ENCODE peak calls at places on chromosome 11, in five cellular contexts. V is cardiac fibroblast, I is body of pancreas, N is AG09319, G is AG09309. Q is an unnamed sample.

GRCh38 chr11:64934765-64935633 is 694 bp downstream of the GPHA2 start:
- DNase-seq in V (no peak), I (peak), N (no peak), G (no peak), Q (no peak)

GRCh38 chr11:60164550-60165075 is 18.3 kb downstream of the MS4A6A start:
- DNase-seq in V (no peak), I (no peak), N (no peak), G (no peak), Q (no peak)

GRCh38 chr11:64196616-64197015 is 9.9 kb upstream of the FERMT3 start:
- DNase-seq in V (no peak), I (no peak), N (no peak), G (no peak), Q (no peak)

GRCh38 chr11:2511421-2512369 is 66.9 kb downstream of the KCNQ1 start:
- DNase-seq in V (no peak), I (no peak), N (no peak), G (no peak), Q (peak)

GRCh38 chr11:64339754-64340408 is at the start of gene CCDC88B:
- DNase-seq in V (no peak), I (no peak), N (no peak), G (no peak), Q (no peak)

GRCh38 chr11:202490-202889 is 4.7 kb downstream of the BET1L start:
- DNase-seq in V (no peak), I (no peak), N (no peak), G (no peak), Q (no peak)

GRCh38 chr11:57499413-57499982 is 16.0 kb downstream of the SLC43A1 start:
- DNase-seq in V (peak), I (peak), N (peak), G (peak), Q (peak)

GRCh38 chr11:129391350-129391749 is 15.7 kb downstream of the BARX2 start:
- DNase-seq in V (no peak), I (no peak), N (no peak), G (no peak), Q (no peak)

GRCh38 chr11:134248910-134249480 is 4.2 kb downstream of the THYN1 start:
- DNase-seq in V (no peak), I (no peak), N (no peak), G (no peak), Q (no peak)

GRCh38 chr11:78840623-78841022 is 266.0 kb upstream of the NARS2 start:
- DNase-seq in V (peak), I (no peak), N (peak), G (peak), Q (no peak)

GRCh38 chr11:18707811-18708340 is 9.3 kb downstream of the TMEM86A start:
- DNase-seq in V (no peak), I (no peak), N (no peak), G (no peak), Q (no peak)

GRCh38 chr11:70509476-70509875 is 111.1 kb downstream of the CTTN start:
- DNase-seq in V (no peak), I (no peak), N (no peak), G (no peak), Q (no peak)

GRCh38 chr11:65551572-65552398 is 6.4 kb downstream of the LTBP3 start:
- DNase-seq in V (no peak), I (peak), N (no peak), G (no peak), Q (no peak)

GRCh38 chr11:57675176-57675941 is 7.4 kb downstream of the ZDHHC5 start:
- DNase-seq in V (no peak), I (no peak), N (no peak), G (no peak), Q (no peak)

GRCh38 chr11:34308049-34308692 is 49.6 kb downstream of the ABTB2 start:
- DNase-seq in V (peak), I (no peak), N (no peak), G (no peak), Q (no peak)

GRCh38 chr11:19419813-19420212 is 179.1 kb upstream of the E2F8 start:
- DNase-seq in V (peak), I (no peak), N (no peak), G (no peak), Q (no peak)

GRCh38 chr11:119054418-119054817 is 2.6 kb downstream of the HYOU1 start:
- DNase-seq in V (no peak), I (no peak), N (no peak), G (no peak), Q (no peak)

GRCh38 chr11:119056397-119056999 is 507 bp downstream of the HYOU1 start:
- DNase-seq in V (peak), I (peak), N (no peak), G (no peak), Q (no peak)

GRCh38 chr11:119052163-119052814 is 4.7 kb downstream of the HYOU1 start:
- DNase-seq in V (no peak), I (no peak), N (no peak), G (no peak), Q (no peak)

GRCh38 chr11:119057000-119057769 is at the start of gene HYOU1:
- DNase-seq in V (peak), I (peak), N (peak), G (peak), Q (peak)

DNA sequence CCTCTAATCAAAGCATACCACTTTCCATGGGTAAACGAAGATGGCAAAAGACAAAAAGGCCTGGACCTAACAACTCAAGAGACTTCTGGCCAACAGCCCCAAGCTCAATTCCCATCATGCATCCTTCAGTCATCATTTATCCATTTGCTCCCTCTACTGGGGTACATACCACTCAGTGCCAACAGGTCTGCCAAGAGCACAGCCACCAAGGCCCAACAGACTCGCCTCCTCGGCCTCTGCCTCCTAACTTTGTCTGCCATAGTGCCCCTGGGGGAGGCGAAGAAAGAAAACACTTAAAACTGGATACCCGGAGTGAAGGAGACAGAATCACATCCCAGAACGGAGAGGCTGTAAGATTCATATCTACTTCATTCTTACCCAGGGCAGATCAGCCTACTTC is 1.1 kb downstream of the HYOU1 start:
- DNase-seq in V (peak), I (no peak), N (no peak), G (no peak), Q (no peak)
- TF ChIP-seq CTCF in V (peak), I (no peak), N (peak), G (peak), Q (peak)

GRCh38 chr11:83520849-83521248 is 234.7 kb upstream of the CCDC90B start:
- DNase-seq in V (no peak), I (no peak), N (no peak), G (no peak), Q (no peak)

GRCh38 chr11:83523676-83524075 is 237.5 kb upstream of the CCDC90B start:
- DNase-seq in V (no peak), I (no peak), N (no peak), G (no peak), Q (no peak)

DNA sequence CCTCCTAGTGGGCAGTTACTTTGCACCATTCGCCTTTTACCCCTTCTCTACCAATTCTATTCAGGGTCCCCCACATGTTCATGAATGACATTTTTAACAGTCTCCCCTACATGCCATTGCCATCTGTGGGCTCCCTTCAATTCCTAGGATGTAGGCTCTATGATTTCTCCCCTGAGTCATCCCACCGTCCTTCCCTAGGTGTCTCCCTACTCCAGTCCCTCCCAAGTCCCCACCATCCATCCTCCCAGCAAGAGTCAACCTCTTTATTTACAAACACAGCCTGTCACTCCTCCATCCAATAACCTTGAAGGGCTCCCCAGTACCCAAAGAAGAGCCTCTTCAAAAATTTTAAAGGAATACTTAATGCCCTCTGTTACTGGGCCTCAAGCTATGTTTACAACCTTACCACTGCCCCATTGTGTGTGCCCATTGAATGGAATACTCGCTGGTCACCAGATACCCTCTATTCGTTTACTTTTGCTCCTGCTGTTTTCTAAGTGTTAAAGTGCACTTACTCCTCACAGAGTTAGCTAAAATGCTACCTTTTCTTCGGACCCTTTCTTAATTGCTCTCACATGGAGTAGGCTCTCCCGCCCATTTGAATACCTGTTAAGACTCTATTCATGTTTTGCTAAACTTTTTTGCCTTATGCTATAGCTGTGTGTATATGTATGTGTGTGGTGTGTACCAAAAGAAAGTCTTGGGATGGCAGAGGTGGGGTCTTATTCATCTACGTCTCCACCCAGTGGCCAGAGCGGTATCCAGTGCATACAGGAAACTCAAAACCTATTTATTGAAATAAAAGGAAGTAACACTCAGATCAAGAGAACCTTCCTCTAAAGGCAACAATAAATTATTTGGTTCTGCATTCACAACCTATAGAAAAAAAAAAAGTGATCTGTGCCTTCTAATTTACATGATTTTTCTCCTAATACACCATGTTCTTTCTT is 235.8 kb upstream of the CCDC90B start:
- DNase-seq in V (peak), I (no peak), N (peak), G (peak), Q (no peak)
- TF ChIP-seq CTCF in V (no peak), I (no peak), N (peak), G (peak), Q (peak)

DNA sequence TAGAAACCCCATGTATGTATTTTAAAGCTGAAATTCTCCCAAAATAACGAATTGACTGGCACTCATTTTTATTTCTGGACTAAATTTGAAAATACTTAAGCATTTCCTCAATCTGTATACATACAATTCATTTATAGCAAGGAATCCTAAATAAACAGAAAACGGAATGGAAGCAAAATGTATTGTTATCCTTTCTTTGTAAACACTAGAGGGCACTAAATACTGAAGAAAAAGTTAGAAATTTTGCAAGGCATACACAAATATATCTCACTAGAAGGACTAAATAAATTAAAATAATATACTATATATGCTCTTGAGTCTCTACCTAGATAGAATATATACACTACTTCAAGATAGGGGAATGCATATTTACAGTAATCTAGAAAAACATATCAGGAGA is 23.1 kb upstream of the ANO5 start:
- DNase-seq in V (peak), I (no peak), N (no peak), G (no peak), Q (no peak)
- TF ChIP-seq CTCF in V (peak), I (peak), N (peak), G (no peak), Q (peak)

DNA sequence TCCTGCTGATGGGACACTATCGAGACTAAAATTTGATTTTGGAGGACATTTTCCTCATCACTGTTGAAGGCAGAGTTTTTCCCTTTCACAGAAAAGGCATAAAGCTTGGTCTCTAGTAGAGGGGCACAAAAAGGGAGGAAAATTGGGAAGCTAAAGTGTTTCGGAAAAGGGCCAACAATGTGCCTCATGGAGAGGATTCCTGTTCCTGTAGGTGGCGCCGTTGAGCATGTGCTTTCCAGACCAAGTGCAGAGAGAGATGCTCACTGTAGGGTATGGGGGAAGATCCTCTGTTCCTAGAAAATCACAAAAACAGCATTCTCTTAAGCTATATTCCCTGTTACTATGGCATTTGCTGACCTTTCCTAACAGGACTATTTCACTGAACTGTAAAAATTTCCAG is 18.4 kb upstream of the OR4C5 start:
- DNase-seq in V (no peak), I (no peak), N (no peak), G (no peak), Q (no peak)
- TF ChIP-seq CTCF in V (no peak), I (no peak), N (no peak), G (no peak), Q (no peak)

GRCh38 chr11:113874920-113875413 is 405 bp downstream of the USP28 start:
- DNase-seq in V (peak), I (no peak), N (no peak), G (no peak), Q (no peak)
- TF ChIP-seq CTCF in V (no peak), I (peak), N (no peak), G (peak), Q (peak)

DNA sequence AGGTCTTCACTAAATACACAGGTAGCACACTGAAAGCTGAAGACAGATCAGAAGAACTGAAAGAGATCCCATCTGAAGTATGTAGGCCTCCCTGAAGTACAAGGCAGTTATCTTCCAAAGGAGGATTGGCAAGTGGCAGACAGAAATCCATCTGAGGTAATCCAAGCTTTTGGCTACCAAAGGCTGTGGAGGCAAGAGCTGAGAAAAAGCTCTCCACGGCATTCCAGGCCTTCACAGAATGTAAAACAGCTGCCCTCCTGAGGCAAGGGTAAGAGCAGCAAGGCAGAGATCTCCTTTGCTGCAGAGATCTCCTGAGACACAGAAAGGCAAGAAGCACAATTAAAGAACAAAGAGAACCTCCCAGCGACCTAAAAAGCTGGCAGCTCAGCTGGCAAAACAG is 19.1 kb downstream of the PIK3C2A start:
- DNase-seq in V (no peak), I (no peak), N (no peak), G (no peak), Q (no peak)
- TF ChIP-seq CTCF in V (no peak), I (no peak), N (no peak), G (no peak), Q (no peak)

GRCh38 chr11:67264260-67264659 is 2.0 kb upstream of the GRK2 start:
- DNase-seq in V (no peak), I (no peak), N (no peak), G (no peak), Q (no peak)

GRCh38 chr11:67264886-67265632 is 1.2 kb upstream of the GRK2 start:
- DNase-seq in V (no peak), I (peak), N (no peak), G (no peak), Q (no peak)

GRCh38 chr11:67261635-67261941 is 4.7 kb upstream of the GRK2 start:
- DNase-seq in V (no peak), I (no peak), N (no peak), G (no peak), Q (no peak)

GRCh38 chr11:67261942-67262681 is 4.2 kb upstream of the GRK2 start:
- DNase-seq in V (no peak), I (peak), N (no peak), G (no peak), Q (no peak)

DNA sequence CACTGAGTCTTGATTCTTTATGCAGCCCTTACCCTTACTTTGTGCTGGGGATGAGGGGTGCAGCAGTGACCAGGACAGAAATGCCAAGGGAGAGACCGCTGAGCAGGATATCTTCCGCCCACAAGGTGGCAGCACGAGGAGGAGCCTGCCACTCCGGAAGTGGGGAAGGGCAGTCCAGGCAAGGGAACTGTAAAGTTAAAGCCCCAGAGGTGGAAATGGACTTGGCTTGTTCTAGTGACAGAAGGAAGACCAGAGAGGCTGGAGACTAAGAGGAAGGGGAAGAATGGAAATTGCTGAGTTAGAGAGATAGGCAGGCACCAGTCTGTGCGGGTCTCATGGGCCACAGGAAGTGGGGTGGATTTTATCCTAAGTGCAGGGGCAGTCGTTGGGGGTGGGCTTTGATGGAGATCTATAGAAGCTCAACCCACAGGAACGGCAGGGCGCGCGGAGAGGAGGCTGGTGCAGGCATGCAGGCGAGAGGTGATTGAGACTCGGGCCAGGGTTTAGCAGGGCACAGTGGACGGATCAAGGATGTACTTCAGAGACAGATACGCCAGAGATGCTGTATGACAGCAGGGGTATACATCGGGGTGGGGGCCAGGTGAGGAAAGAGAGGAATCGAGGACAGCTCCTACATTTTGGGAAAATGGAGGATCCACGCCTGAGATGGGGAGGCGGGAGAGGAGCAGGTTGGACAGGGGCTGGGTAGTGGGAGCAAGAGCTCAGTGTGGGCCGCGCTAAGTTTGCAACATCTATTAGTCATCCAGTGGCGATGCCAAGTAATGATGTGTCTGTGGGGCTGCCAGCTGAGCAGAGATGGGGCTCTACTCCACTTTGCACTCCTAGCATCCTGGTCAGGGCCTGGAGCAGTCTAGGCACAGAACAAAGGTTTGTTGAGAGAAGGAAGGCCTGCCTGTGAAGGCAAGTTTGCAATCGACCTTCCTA is 3.3 kb upstream of the GRK2 start:
- DNase-seq in V (peak), I (peak), N (peak), G (peak), Q (no peak)
- TF ChIP-seq CTCF in V (peak), I (peak), N (peak), G (peak), Q (peak)

GRCh38 chr11:123690490-123690889 is 36.1 kb upstream of the SCN3B start:
- DNase-seq in V (peak), I (no peak), N (no peak), G (no peak), Q (no peak)

GRCh38 chr11:123702137-123702536 is 39.3 kb downstream of the ZNF202 start:
- DNase-seq in V (peak), I (no peak), N (no peak), G (no peak), Q (no peak)

GRCh38 chr11:123694551-123694950 is 40.1 kb upstream of the SCN3B start:
- DNase-seq in V (peak), I (no peak), N (peak), G (no peak), Q (no peak)

GRCh38 chr11:123700774-123701173 is 40.7 kb downstream of the ZNF202 start:
- DNase-seq in V (no peak), I (no peak), N (no peak), G (no peak), Q (no peak)

DNA sequence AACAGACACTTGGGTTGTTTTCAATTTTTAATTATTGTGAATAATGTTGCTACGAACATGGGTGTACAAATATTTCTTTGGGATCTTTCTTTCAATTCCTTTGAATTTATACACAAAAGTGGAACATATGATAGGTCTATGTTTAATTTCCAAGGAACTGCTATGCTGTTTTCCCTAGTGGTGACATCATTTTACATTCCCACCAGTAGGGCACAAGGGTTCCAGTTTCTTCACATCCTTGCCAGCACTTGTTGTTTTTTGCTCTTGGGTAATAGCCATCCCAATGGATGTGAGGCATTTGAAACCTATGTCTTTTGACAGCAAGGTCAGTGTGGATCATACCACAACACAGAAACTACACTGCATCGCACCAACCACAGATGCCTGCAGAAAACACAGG is 41.8 kb upstream of the SCN3B start:
- DNase-seq in V (peak), I (no peak), N (no peak), G (no peak), Q (no peak)
- TF ChIP-seq CTCF in V (no peak), I (no peak), N (no peak), G (no peak), Q (peak)

DNA sequence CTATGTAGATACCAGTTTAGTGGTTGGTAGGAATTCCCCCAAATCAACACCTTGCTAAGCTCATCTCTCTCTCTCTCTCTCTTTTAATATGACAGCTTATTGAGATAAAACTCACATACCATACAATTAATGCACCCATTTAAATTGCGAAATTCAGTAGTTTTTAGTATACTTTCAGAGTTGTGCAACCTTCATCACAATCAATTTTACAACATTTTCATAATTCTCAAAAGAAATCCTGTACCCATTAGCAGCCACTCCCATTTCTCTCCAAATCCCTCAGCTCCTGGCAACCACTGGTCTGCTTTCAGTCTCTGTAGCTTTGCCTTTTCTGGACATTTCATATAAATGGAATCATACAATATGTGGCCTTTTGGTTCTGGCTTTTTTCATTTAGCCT is 13.3 kb downstream of the NNMT start:
- DNase-seq in V (peak), I (no peak), N (no peak), G (no peak), Q (no peak)
- TF ChIP-seq CTCF in V (no peak), I (no peak), N (no peak), G (no peak), Q (no peak)

Q was measured in type B pancreatic cell.